ENCODE peak calls at places on chromosomes 13 and 19, in seven cellular contexts. C is dorsolateral prefrontal cortex, B is gastrocnemius medialis, K is body of pancreas, Y is thoracic aorta, Q is heart left ventricle, S is pancreas. Z is an unnamed sample.

GRCh38 chr19:19822148-19822429 is 539 bp upstream of the ZNF506 start:
- DNase-seq in B (no peak), Y (no peak), S (peak), C (no peak), Q (no peak), K (peak), Z (no peak)

GRCh38 chr19:40737102-40737644 is 13.1 kb downstream of the ACTMAP start:
- DNase-seq in K (no peak), Y (no peak), Q (no peak), B (no peak), S (no peak), C (no peak), Z (no peak)

GRCh38 chr13:41018583-41018909 is 570 bp downstream of the ELF1 start:
- DNase-seq in Q (no peak), B (no peak), C (no peak), Y (no peak), S (no peak), K (no peak), Z (no peak)

GRCh38 chr19:30150626-30151025 is 208.6 kb downstream of the URI1 start:
- DNase-seq in C (no peak), K (no peak), S (no peak), B (no peak), Y (no peak), Q (no peak), Z (no peak)

GRCh38 chr13:20943519-20944012 is 41.0 kb upstream of the XPO4 start:
- DNase-seq in S (peak), Y (peak), C (peak), K (peak), Q (peak), B (peak), Z (peak)

GRCh38 chr13:41457589-41458186 is 338 bp downstream of the RGCC start:
- DNase-seq in K (peak), B (no peak), Q (no peak), C (no peak), S (no peak), Y (no peak), Z (no peak)

GRCh38 chr19:27971071-27971470 is 1241.9 kb downstream of the UQCRFS1 start:
- DNase-seq in S (no peak), Y (no peak), B (no peak), K (no peak), Q (no peak), C (no peak), Z (no peak)

GRCh38 chr13:42762251-42762650 is 19.1 kb upstream of the FAM216B start:
- DNase-seq in B (no peak), C (no peak), K (no peak), S (no peak), Q (no peak), Y (no peak), Z (no peak)

GRCh38 chr13:26604784-26605183 is 47.3 kb downstream of the WASF3 start:
- DNase-seq in K (peak), B (peak), Y (no peak), Q (no peak), C (no peak), S (no peak), Z (no peak)

GRCh38 chr19:53877361-53877766 is 4.6 kb upstream of the PRKCG start:
- DNase-seq in S (no peak), Q (no peak), Y (no peak), K (no peak), B (no peak), C (no peak), Z (no peak)

GRCh38 chr19:51166846-51167490 is 24.9 kb downstream of the SIGLEC7 start:
- DNase-seq in C (no peak), S (peak), Y (no peak), K (no peak), Q (peak), B (no peak), Z (peak)

DNA sequence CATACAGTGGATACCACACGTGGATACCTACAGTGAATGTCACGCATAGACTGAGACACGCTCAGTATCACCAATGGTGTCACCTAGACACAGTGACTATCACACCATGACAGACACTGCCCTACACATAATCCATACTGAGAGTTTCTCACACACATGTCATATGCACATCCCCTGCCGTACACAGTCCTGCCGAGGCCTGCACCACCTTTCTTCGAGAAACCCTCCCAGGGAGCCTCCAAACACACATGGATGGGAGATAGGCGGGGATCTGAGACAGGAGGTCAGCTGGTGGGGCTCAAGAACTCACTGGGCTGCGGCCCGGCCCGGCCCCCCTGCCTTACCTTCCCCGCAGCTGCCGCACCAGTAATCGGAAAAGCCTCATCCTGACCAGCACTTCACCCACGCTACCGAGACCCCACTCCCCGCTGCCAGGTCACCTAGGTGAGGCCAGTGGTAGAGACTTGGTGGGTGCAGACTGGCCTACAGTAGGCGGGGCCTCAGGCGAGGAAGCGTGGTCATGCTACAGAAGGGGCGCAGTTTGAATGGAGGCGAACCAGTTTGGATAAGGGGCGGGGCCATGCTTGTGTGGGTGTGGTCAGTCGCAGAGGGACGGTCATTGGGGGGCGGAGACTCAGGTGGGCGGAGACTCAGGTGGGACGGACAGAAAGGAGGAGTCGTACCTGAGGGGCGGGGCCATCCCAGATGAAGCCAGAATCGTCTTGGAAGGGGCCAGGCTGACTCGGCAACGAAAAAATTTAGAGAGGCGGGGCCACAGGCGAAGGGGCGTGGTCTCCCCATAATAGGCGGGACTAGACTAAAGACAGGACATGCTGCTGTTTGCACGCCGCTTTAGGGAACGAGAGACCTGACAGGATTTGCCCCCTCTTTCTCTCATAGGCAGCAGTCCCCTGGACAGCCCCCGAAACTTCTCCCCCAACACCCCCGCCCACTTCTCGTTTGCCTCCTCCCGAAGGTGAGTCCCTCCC is 2.1 kb downstream of the MAST1 start:
- DNase-seq in S (peak), Q (no peak), Y (no peak), B (peak), C (peak), K (peak), Z (peak)
- H3K27ac ChIP-seq in S (no peak), Q (no peak), Y (no peak), B (no peak), C (no peak), K (no peak), Z (no peak)

DNA sequence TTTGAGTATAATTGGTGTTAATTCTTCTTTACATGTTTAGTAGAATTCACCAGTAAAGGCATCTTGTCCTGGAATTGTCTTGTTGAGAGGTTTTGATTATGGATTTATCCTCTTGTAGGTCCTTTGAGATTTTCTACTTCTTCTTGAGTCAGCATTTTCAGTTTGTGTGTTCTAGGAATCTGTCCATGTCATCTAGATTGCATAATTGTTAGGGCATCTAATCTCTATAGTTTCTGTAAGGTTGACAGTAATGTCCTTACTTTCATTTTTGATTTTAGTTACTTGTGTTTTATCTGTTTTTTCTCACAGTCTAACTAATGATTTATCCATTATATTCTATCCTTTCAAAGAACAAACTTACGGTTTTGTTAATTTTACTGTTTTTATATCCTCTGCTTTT is 492.0 kb downstream of the FGF9 start:
- DNase-seq in K (no peak), Q (no peak), Y (no peak), S (no peak), C (no peak), B (no peak), Z (peak)
- H3K27ac ChIP-seq in K (no peak), Q (no peak), Y (no peak), S (no peak), C (no peak), B (no peak), Z (no peak)

DNA sequence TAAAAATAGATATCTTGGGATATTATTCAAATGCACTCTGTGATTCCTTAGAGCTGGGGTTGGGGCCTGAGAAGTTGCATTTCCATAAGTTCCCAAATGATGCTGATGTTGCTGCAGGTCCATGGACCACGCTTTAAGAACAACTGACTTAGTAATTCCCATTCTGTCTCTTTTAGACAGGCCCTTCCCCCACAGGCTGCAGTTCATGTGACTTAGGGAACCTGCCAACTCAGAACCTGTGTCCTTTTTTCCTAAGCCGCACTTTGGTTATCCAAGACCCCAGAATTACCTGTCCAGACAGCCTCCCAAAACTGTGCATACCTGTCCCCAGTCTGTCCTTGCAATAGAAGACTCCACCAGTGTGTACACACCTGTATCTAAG is 1.7 kb upstream of the ITGBL1 start:
- DNase-seq in K (no peak), Y (no peak), B (no peak), S (no peak), Q (no peak), C (no peak), Z (no peak)
- H3K27ac ChIP-seq in K (no peak), Y (no peak), B (no peak), S (peak), Q (no peak), C (no peak), Z (no peak)

GRCh38 chr13:39324806-39325311 is 278.1 kb downstream of the LHFPL6 start:
- DNase-seq in S (no peak), Y (no peak), C (no peak), Q (no peak), K (no peak), B (no peak), Z (no peak)
- H3K27ac ChIP-seq in S (no peak), Y (no peak), C (no peak), Q (no peak), K (no peak), B (no peak), Z (no peak)

DNA sequence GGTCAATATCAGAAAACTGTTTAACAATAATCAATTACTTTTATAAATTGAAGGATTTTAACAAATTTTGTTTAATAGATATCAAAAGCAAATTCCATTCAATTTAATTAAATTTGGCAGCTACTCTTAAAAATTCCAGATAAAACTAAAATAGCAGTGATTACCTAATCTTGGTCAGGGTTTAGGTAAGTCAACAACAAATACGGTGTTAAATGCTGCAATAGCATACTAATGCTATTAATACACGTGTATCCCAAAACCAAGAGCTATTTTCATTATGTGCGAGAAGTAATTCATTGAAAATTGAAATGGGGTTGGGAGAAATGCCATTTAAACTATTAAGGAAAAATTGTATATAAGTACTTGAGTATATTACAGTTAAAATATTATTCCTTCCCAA is 105.6 kb downstream of the DHRS12 start:
- DNase-seq in S (no peak), B (no peak), C (no peak), Y (no peak), Q (no peak), K (no peak), Z (no peak)
- H3K27ac ChIP-seq in S (no peak), B (no peak), C (no peak), Y (no peak), Q (no peak), K (no peak), Z (no peak)

GRCh38 chr19:10460714-10461046 is 40.3 kb downstream of the PDE4A start:
- DNase-seq in S (no peak), Q (no peak), Y (no peak), C (no peak), B (no peak), K (no peak), Z (no peak)

GRCh38 chr19:10461047-10461949 is 41.0 kb downstream of the PDE4A start:
- DNase-seq in Y (peak), C (peak), B (peak), K (peak), Q (peak), S (peak), Z (peak)

GRCh38 chr19:10467104-10467706 is 36.0 kb downstream of the KEAP1 start:
- DNase-seq in S (no peak), B (no peak), K (no peak), Q (no peak), Y (no peak), C (no peak), Z (no peak)

GRCh38 chr19:10464456-10464855 is 38.7 kb downstream of the KEAP1 start:
- DNase-seq in B (no peak), Y (no peak), Q (no peak), C (no peak), K (no peak), S (no peak), Z (no peak)

GRCh38 chr19:10462557-10462956 is 40.6 kb downstream of the KEAP1 start:
- DNase-seq in S (no peak), C (no peak), B (no peak), K (no peak), Q (no peak), Y (no peak), Z (no peak)
- H3K27ac ChIP-seq in S (no peak), C (no peak), B (no peak), K (no peak), Q (no peak), Y (no peak), Z (no peak)

GRCh38 chr19:38417544-38418506 is 8.2 kb downstream of the RASGRP4 start:
- DNase-seq in C (no peak), K (peak), Y (no peak), B (no peak), S (peak), Q (peak), Z (peak)
- H3K27ac ChIP-seq in C (no peak), K (no peak), Y (no peak), B (no peak), S (no peak), Q (no peak), Z (no peak)

GRCh38 chr13:80157261-80157942 is 183.5 kb downstream of the SPRY2 start:
- DNase-seq in B (no peak), Y (no peak), S (no peak), C (no peak), K (no peak), Q (no peak), Z (no peak)
- H3K27ac ChIP-seq in B (no peak), Y (no peak), S (no peak), C (no peak), K (no peak), Q (no peak), Z (no peak)

GRCh38 chr19:5829567-5830315 is 9.8 kb downstream of the FUT6 start:
- DNase-seq in Y (no peak), Q (no peak), B (no peak), C (no peak), K (no peak), S (no peak), Z (no peak)
- H3K27ac ChIP-seq in Y (no peak), Q (peak), B (no peak), C (no peak), K (peak), S (no peak), Z (no peak)